ENCODE peak calls at places on chromosomes 16 and 17, in nine cellular contexts. O, X, B, Q, L, C, T, Y and V are unnamed samples.

GRCh38 chr17:11177340-11177739 is 63.7 kb upstream of the SHISA6 start:
- DNase-seq in O (no peak), X (no peak), B (no peak), Q (no peak), L (no peak), C (no peak), T (no peak), Y (no peak), V (no peak)

GRCh38 chr17:57926723-57927047 is 28.5 kb downstream of the CUEDC1 start:
- DNase-seq in O (no peak), X (no peak), B (no peak), Q (no peak), L (no peak), C (no peak), T (no peak), Y (no peak), V (no peak)

GRCh38 chr17:81814748-81815645 is 11.0 kb downstream of the GCGR start:
- DNase-seq in O (no peak), X (no peak), B (no peak), Q (no peak), L (no peak), C (no peak), T (no peak), Y (no peak), V (no peak)

GRCh38 chr17:39822051-39822450 is 42.1 kb downstream of the IKZF3 start:
- DNase-seq in O (peak), X (no peak), B (no peak), Q (no peak), L (no peak), C (peak), T (no peak), Y (no peak), V (no peak)

GRCh38 chr17:37737971-37738370 is 6.9 kb downstream of the HNF1B start:
- DNase-seq in O (no peak), X (no peak), B (peak), Q (no peak), L (no peak), C (no peak), T (no peak), Y (peak), V (peak)

GRCh38 chr16:10136916-10137315 is 45.3 kb downstream of the GRIN2A start:
- DNase-seq in O (no peak), X (no peak), B (no peak), Q (no peak), L (no peak), C (no peak), T (no peak), Y (no peak), V (no peak)

GRCh38 chr17:40493697-40494096 is 7.7 kb downstream of the TNS4 start:
- DNase-seq in O (no peak), X (no peak), B (no peak), Q (peak), L (no peak), C (no peak), T (no peak), Y (no peak), V (no peak)

GRCh38 chr17:43528319-43528987 is 17.7 kb downstream of the ETV4 start:
- DNase-seq in O (no peak), X (no peak), B (no peak), Q (no peak), L (peak), C (no peak), T (no peak), Y (no peak), V (no peak)

GRCh38 chr16:12158428-12158827 is 181.9 kb downstream of the SNX29 start:
- DNase-seq in O (no peak), X (no peak), B (peak), Q (no peak), L (no peak), C (no peak), T (peak), Y (peak), V (peak)

GRCh38 chr17:62675260-62675659 is 47.8 kb downstream of the MRC2 start:
- DNase-seq in O (no peak), X (no peak), B (no peak), Q (peak), L (no peak), C (no peak), T (no peak), Y (no peak), V (no peak)

GRCh38 chr17:58506354-58507080 is 7.9 kb downstream of the MTMR4 start:
- DNase-seq in O (no peak), X (no peak), B (no peak), Q (no peak), L (no peak), C (no peak), T (no peak), Y (peak), V (no peak)

GRCh38 chr17:78391843-78392242 is 13.4 kb downstream of the PGS1 start:
- DNase-seq in O (no peak), X (no peak), B (no peak), Q (no peak), L (no peak), C (no peak), T (no peak), Y (peak), V (peak)

GRCh38 chr16:83552193-83552592 is 255.6 kb upstream of the HSBP1 start:
- DNase-seq in O (no peak), X (no peak), B (peak), Q (no peak), L (peak), C (no peak), T (no peak), Y (peak), V (peak)